ENCODE peak calls at places on chromosomes 1 and 21, in four cellular contexts. Z, D, W and M are unnamed samples.

GRCh38 chr1:201885531-201886075 is 3.1 kb upstream of the SHISA4 start:
- DNase-seq in Z (peak), D (peak), W (no peak), M (no peak)

GRCh38 chr1:230864441-230864840 is 3.9 kb downstream of the C1orf198 start:
- DNase-seq in Z (no peak), D (no peak), W (no peak), M (no peak)

GRCh38 chr1:219781491-219781890 is 146.9 kb downstream of the SLC30A10 start:
- DNase-seq in Z (no peak), D (no peak), W (no peak), M (no peak)

GRCh38 chr1:20115916-20116315 is 3.4 kb downstream of the PLA2G2D start:
- DNase-seq in Z (no peak), D (no peak), W (no peak), M (no peak)

GRCh38 chr1:236064674-236065508 is at the start of gene NID1:
- DNase-seq in Z (peak), D (peak), W (peak), M (no peak)

GRCh38 chr1:21652937-21653743 is 16.0 kb downstream of the RAP1GAP start:
- DNase-seq in Z (no peak), D (no peak), W (no peak), M (no peak)

GRCh38 chr1:5798151-5798730 is 194.0 kb downstream of the NPHP4 start:
- DNase-seq in Z (no peak), D (no peak), W (peak), M (no peak)

GRCh38 chr1:203480084-203480483 is 4.5 kb downstream of the PRELP start:
- DNase-seq in Z (peak), D (no peak), W (no peak), M (no peak)

GRCh38 chr1:240888039-240888786 is 276.3 kb upstream of the GREM2 start:
- DNase-seq in Z (no peak), D (peak), W (peak), M (peak)

GRCh38 chr21:42508371-42508770 is 5.3 kb upstream of the SLC37A1 start:
- DNase-seq in Z (no peak), D (no peak), W (no peak), M (no peak)

GRCh38 chr1:219945795-219946194 is 17.4 kb upstream of the SLC30A10 start:
- DNase-seq in Z (no peak), D (no peak), W (no peak), M (peak)

GRCh38 chr1:40090652-40091355 is 6.2 kb downstream of the PPT1 start:
- DNase-seq in Z (peak), D (no peak), W (no peak), M (no peak)

GRCh38 chr1:210232524-210233215 is at the start of gene SERTAD4:
- DNase-seq in Z (no peak), D (peak), W (peak), M (no peak)

GRCh38 chr1:84208935-84209334 is 64.9 kb downstream of the PRKACB start:
- DNase-seq in Z (no peak), D (peak), W (no peak), M (no peak)

GRCh38 chr1:8408151-8408839 is 90.4 kb downstream of the SLC45A1 start:
- DNase-seq in Z (peak), D (no peak), W (no peak), M (no peak)

GRCh38 chr1:169707917-169708604 is 3.4 kb downstream of the SELL start:
- DNase-seq in Z (no peak), D (no peak), W (no peak), M (no peak)

GRCh38 chr1:4396571-4396970 is 257.8 kb upstream of the AJAP1 start:
- DNase-seq in Z (no peak), D (no peak), W (no peak), M (no peak)

GRCh38 chr1:116514708-116515525 is 55.9 kb downstream of the CD58 start:
- DNase-seq in Z (no peak), D (peak), W (no peak), M (peak)

GRCh38 chr1:113874017-113874879 is 2.7 kb upstream of the PTPN22 start:
- DNase-seq in Z (peak), D (peak), W (peak), M (no peak)

GRCh38 chr1:150061632-150062101 is 5.9 kb upstream of the VPS45 start:
- DNase-seq in Z (peak), D (peak), W (no peak), M (no peak)

GRCh38 chr1:98962156-98962555 is 42.5 kb downstream of the PLPPR5 start:
- DNase-seq in Z (peak), D (no peak), W (no peak), M (no peak)

GRCh38 chr1:9909222-9910046 is 635 bp downstream of the CTNNBIP1 start:
- DNase-seq in Z (no peak), D (peak), W (no peak), M (peak)

GRCh38 chr1:159941139-159941866 is 4.1 kb downstream of the IGSF9 start:
- DNase-seq in Z (no peak), D (no peak), W (no peak), M (no peak)

GRCh38 chr1:228264100-228264816 is 56.4 kb downstream of the OBSCN start:
- DNase-seq in Z (no peak), D (no peak), W (peak), M (no peak)

GRCh38 chr1:116769561-116769977 is 15.3 kb downstream of the CD2 start:
- DNase-seq in Z (no peak), D (peak), W (no peak), M (peak)

GRCh38 chr1:200442537-200443169 is 32.8 kb upstream of the ZNF281 start:
- DNase-seq in Z (no peak), D (peak), W (no peak), M (no peak)

GRCh38 chr1:6343506-6344405 is 49.8 kb downstream of the ACOT7 start:
- DNase-seq in Z (peak), D (peak), W (peak), M (peak)

GRCh38 chr1:147853391-147853790 is 49.2 kb upstream of the GJA8 start:
- DNase-seq in Z (peak), D (peak), W (no peak), M (no peak)

GRCh38 chr21:32772281-32773047 is 909 bp upstream of the PAXBP1 start:
- DNase-seq in Z (peak), D (peak), W (no peak), M (peak)

GRCh38 chr21:43864806-43865470 is at the start of gene AGPAT3:
- DNase-seq in Z (no peak), D (no peak), W (no peak), M (peak)

GRCh38 chr21:43866659-43867331 is 1.8 kb downstream of the AGPAT3 start:
- DNase-seq in Z (no peak), D (peak), W (no peak), M (peak)

GRCh38 chr21:43866233-43866632 is 1.2 kb downstream of the AGPAT3 start:
- DNase-seq in Z (peak), D (peak), W (no peak), M (peak)

GRCh38 chr21:43865471-43866181 is 603 bp downstream of the AGPAT3 start:
- DNase-seq in Z (peak), D (peak), W (no peak), M (peak)

DNA sequence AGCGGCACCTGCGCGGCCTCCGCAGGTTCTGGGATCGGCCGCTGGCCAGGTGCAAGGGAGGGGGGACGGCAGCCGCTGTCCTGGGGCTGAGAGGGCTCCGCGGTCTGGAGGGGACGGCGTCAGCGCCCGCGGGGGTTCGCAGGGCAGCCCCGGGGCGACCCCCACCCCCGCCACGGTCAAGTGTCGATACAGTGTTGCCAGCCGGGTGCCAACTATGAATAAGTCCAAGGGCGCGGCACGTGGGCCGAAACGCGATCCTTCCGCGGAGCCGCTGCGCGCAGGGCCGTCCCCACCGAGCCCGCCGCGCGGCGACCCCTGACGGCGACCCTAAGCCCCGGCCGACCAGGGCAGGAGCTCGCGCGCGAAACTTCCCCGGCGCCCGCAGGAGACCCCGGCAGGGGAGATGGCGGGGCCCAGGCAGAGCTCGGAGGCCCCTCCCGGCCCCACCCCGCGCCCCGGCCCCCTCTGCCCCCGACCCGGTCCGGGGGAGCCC is 664 bp upstream of the AGPAT3 start:
- DNase-seq in Z (peak), D (peak), W (peak), M (peak)
- H3K4me2 ChIP-seq in Z (peak), D (peak), W (peak), M (peak)

GRCh38 chr1:23215751-23216449 is 1.4 kb downstream of the HTR1D start:
- DNase-seq in Z (no peak), D (no peak), W (peak), M (no peak)
- H3K27ac ChIP-seq in Z (no peak), D (no peak), W (no peak), M (no peak)

DNA sequence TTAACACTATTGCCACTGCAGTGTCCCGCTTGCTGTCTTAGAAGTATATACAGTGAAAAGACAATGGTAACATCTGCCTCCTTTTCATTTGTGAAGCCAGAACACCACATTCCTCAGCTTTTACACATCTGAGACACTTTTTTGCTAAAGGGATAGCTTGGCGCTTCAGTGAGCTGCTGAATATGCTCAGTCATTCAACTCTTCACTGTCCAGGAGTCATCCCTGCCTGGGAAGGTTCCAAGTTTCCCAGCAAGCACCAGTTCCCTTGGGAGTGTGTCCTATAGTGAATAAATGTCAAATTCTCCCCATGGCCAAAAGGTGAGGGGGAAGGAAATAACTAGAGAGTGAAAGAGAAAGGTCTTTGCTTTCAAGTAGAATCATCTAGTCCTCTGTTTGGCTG is 25.4 kb upstream of the RBBP5 start:
- DNase-seq in Z (peak), D (no peak), W (no peak), M (no peak)
- H3K4me2 ChIP-seq in Z (no peak), D (no peak), W (no peak), M (no peak)

DNA sequence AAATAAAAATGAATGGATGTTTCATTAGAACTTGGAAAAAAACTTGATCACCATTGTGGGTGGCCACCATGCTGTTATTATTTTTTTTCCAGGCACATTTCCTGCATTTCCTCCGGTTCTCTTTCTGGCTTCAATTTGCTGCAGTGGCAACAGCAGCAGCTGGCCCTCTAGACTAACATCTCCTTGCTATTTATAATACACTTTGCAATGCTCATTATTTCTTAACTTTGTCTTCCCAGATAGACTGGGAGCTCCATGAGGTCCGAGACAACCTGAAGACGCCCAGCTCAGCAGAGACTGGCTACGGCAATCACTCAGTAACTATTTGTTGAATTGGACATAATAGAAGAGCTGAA is 53.4 kb upstream of the ATP5PO start:
- DNase-seq in Z (peak), D (no peak), W (no peak), M (no peak)
- H3K27ac ChIP-seq in Z (no peak), D (peak), W (no peak), M (no peak)

GRCh38 chr1:37073752-37074151 is 39.4 kb upstream of the GRIK3 start:
- DNase-seq in Z (no peak), D (no peak), W (no peak), M (no peak)
- H3K4me2 ChIP-seq in Z (no peak), D (no peak), W (no peak), M (no peak)